ENCODE peak calls at places on chromosomes 3 and 15, in ten cellular contexts. Y is AG04449, S is fibroblast of mammary gland, M is H1, E is upper lobe of right lung, J is bronchial epithelial cell, K is GM20000, G is choroid plexus epithelial cell, D is HFFc6, A is transverse colon. I is an unnamed sample.

GRCh38 chr3:187999821-188000220 is 154.1 kb upstream of the LPP start:
- DNase-seq in Y (no peak), S (no peak), M (no peak), E (no peak), J (no peak), K (no peak), G (no peak), D (no peak), A (no peak), I (no peak)

GRCh38 chr3:94967196-94967595 is 904.3 kb downstream of the NSUN3 start:
- DNase-seq in Y (no peak), S (no peak), M (no peak), E (no peak), J (no peak), K (no peak), G (no peak), D (no peak), A (no peak), I (no peak)

GRCh38 chr15:66679043-66679656 is 22.9 kb upstream of the SMAD6 start:
- DNase-seq in Y (no peak), S (no peak), M (no peak), E (no peak), J (no peak), K (no peak), G (peak), D (no peak), A (no peak), I (no peak)

GRCh38 chr3:42387802-42388651 is 22.4 kb downstream of the LYZL4 start:
- DNase-seq in Y (no peak), S (peak), M (no peak), E (no peak), J (peak), K (no peak), G (peak), D (no peak), A (no peak), I (no peak)

GRCh38 chr3:155282416-155283091 is 10.9 kb downstream of the STRIT1 start:
- DNase-seq in Y (peak), S (peak), M (no peak), E (no peak), J (no peak), K (no peak), G (peak), D (peak), A (no peak), I (no peak)

GRCh38 chr3:171791695-171792082 is 18.6 kb downstream of the PLD1 start:
- DNase-seq in Y (no peak), S (peak), M (no peak), E (no peak), J (peak), K (no peak), G (peak), D (no peak), A (no peak), I (no peak)

GRCh38 chr3:32138545-32139104 is 32.2 kb downstream of the GPD1L start:
- DNase-seq in Y (no peak), S (no peak), M (no peak), E (no peak), J (peak), K (no peak), G (no peak), D (no peak), A (no peak), I (no peak)

GRCh38 chr3:73681610-73682009 is 56.9 kb upstream of the PDZRN3 start:
- DNase-seq in Y (no peak), S (peak), M (no peak), E (no peak), J (peak), K (no peak), G (peak), D (peak), A (no peak), I (no peak)

GRCh38 chr15:75202251-75203016 is 752 bp downstream of the C15orf39 start:
- DNase-seq in Y (peak), S (peak), M (no peak), E (peak), J (no peak), K (peak), G (peak), D (peak), A (peak), I (peak)

GRCh38 chr3:18593231-18593630 is 168.1 kb upstream of the SATB1 start:
- DNase-seq in Y (no peak), S (no peak), M (no peak), E (no peak), J (no peak), K (no peak), G (no peak), D (no peak), A (no peak), I (no peak)

GRCh38 chr3:187628169-187628568 is 42.0 kb downstream of the SST start:
- DNase-seq in Y (no peak), S (no peak), M (no peak), E (no peak), J (no peak), K (no peak), G (no peak), D (no peak), A (no peak), I (peak)

GRCh38 chr3:134357914-134358811 is 16.1 kb downstream of the AMOTL2 start:
- DNase-seq in Y (peak), S (peak), M (no peak), E (peak), J (peak), K (peak), G (peak), D (peak), A (no peak), I (peak)
- TF ChIP-seq CTCF in Y (peak), S (peak), M (peak), E (peak), J (peak), K (peak), G (peak), D (peak), A (peak), I (no peak)

GRCh38 chr15:33766329-33766728 is 202.0 kb upstream of the CHRM5 start:
- DNase-seq in Y (no peak), S (peak), M (no peak), E (no peak), J (peak), K (no peak), G (peak), D (no peak), A (no peak), I (no peak)
- TF ChIP-seq CTCF in Y (no peak), S (peak), M (no peak), E (no peak), J (peak), K (no peak), G (peak), D (no peak), A (no peak), I (no peak)

GRCh38 chr3:196292281-196292923 is 4.9 kb upstream of the PCYT1A start:
- DNase-seq in Y (no peak), S (no peak), M (no peak), E (no peak), J (no peak), K (peak), G (no peak), D (no peak), A (no peak), I (no peak)
- TF ChIP-seq CTCF in Y (no peak), S (no peak), M (peak), E (no peak), J (no peak), K (peak), G (peak), D (no peak), A (no peak), I (no peak)

GRCh38 chr15:88663216-88663615 is 24.4 kb downstream of the ISG20 start:
- DNase-seq in Y (no peak), S (no peak), M (peak), E (no peak), J (peak), K (no peak), G (no peak), D (no peak), A (no peak), I (no peak)

GRCh38 chr15:88661041-88661765 is 22.4 kb downstream of the ISG20 start:
- DNase-seq in Y (peak), S (peak), M (no peak), E (no peak), J (no peak), K (no peak), G (no peak), D (peak), A (no peak), I (no peak)

GRCh38 chr15:88658972-88659931 is 20.4 kb downstream of the ISG20 start:
- DNase-seq in Y (peak), S (peak), M (peak), E (no peak), J (peak), K (no peak), G (no peak), D (peak), A (no peak), I (no peak)

GRCh38 chr15:88661766-88662556 is 23.1 kb downstream of the ISG20 start:
- DNase-seq in Y (no peak), S (no peak), M (no peak), E (no peak), J (no peak), K (no peak), G (peak), D (no peak), A (no peak), I (no peak)

DNA sequence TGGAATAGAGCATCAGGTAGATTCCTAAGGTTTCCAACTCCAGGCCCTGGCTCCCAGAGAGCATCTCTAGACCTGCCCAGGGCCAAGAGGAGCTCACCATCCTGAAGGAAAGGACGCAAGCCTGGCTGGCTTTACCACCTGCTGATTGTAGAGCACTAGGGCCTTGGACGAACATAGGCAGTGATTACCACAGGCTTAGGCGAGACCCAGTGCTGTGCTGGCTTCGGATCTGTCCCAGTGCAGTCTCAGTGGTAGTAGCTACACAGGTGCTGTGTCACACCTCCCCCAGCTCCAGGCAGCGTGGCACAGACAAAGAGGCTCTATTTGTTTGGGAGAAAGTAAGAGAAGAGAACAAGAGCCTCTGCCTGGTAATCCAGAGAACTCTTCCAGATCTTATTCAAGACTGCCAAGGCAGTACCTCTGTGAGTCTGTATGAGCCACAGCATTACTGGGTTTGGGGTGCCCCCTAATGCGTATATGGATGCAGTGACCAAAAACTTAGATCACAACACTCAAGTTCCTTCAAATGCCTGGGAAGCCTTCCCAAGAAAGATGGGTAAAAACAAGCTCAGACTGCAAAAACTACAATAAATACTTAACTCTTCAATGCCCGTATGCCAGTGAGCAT is 25.4 kb downstream of the ISG20 start:
- DNase-seq in Y (no peak), S (no peak), M (peak), E (no peak), J (no peak), K (no peak), G (peak), D (no peak), A (no peak), I (no peak)
- TF ChIP-seq CTCF in Y (no peak), S (no peak), M (no peak), E (peak), J (peak), K (peak), G (peak), D (no peak), A (no peak), I (no peak)

GRCh38 chr15:58665676-58666075 is 83.8 kb downstream of the ADAM10 start:
- DNase-seq in Y (no peak), S (no peak), M (no peak), E (no peak), J (peak), K (no peak), G (no peak), D (no peak), A (no peak), I (no peak)

GRCh38 chr15:58669108-58669507 is 80.4 kb downstream of the ADAM10 start:
- DNase-seq in Y (no peak), S (peak), M (no peak), E (no peak), J (no peak), K (no peak), G (peak), D (no peak), A (no peak), I (no peak)

DNA sequence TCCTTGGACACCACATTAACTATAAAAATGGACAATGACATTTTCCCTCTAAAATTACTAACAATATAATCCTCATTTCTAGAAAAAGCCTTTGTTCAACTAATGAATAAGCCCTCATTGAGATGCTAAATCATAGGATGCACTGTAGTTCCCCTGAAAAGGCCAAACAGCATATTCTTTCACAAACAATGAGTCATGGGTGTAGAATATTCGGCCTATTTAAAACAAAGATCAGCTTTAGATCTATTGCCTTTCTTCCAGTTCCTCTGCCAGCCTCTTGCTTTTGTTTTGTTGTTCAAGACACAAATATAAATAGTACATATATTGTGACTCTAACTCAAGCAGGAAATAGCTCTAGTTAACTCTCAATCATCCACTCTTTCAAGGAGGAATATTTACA is 82.5 kb downstream of the ADAM10 start:
- DNase-seq in Y (no peak), S (peak), M (no peak), E (no peak), J (peak), K (no peak), G (peak), D (peak), A (no peak), I (no peak)
- TF ChIP-seq CTCF in Y (no peak), S (no peak), M (no peak), E (no peak), J (no peak), K (no peak), G (no peak), D (no peak), A (no peak), I (no peak)

DNA sequence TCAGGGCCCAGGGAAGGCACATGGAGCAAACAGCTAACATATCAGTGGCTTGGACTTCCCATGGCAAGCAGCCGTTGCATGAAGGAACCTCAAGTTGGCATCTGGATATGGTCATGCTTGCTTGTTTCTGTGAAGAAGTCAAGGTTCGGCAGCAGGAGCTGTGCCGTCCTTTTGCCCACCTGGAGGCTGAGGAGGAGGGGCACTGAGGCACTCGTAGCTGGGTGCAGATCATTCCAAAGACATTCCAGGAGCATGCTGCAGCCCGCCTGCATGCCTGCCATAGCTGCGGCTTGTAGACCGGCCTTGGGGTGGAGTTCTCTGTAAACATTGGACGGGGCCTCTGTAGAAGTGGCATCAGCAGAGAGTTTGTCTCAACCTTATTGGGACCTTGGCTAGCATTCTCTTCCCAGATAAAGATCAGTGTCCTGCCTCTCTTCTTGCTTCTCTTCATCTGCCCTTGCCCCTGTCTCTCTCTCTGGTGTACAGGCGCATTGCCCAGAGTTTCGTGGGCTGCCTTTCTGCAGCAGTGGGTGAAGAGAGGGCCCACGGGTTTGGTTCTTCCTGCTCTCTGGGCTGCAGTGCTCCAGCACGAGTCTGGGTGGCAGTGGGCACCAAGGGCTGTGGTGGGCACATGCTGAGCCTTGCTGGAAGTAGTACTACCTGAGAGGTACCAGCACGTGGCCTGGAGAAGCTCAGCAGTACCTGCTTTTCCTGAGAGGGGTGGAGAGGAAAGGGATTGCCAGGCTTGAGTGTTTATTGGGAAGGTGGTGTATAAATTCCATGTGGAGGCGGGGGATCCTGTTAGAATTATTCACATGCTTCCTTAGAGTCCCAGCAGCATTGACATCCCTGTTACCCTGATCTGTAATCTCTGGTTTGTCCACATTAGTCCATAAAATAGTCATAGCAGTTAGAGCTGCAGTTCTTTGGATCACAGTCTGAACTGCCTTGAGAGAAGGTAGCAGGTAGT is 49.4 kb downstream of the CHCHD6 start:
- DNase-seq in Y (peak), S (no peak), M (no peak), E (peak), J (peak), K (no peak), G (no peak), D (peak), A (no peak), I (no peak)
- TF ChIP-seq CTCF in Y (no peak), S (no peak), M (no peak), E (no peak), J (no peak), K (no peak), G (no peak), D (no peak), A (no peak), I (no peak)

I was measured in nephron progenitor cell.